ENCODE peak calls at places on chromosomes 1 and 21, in ten cellular contexts. I is transverse colon; T is heart right ventricle; C is Peyer's patch; J is heart left ventricle; M is caudate nucleus; B is CD4-positive, CD25-positive, alpha-beta regulatory T cell; N is lung; W is fibroblast of lung; A is testis. K is an unnamed sample.

GRCh38 chr1:173038875-173039554 is 11.7 kb downstream of the TNFSF18 start:
- DNase-seq in I (no peak), T (no peak), C (no peak), J (no peak), M (no peak), B (no peak), N (no peak), W (no peak), A (no peak), K (no peak)

GRCh38 chr21:21179619-21180336 is 181.6 kb downstream of the NCAM2 start:
- DNase-seq in I (no peak), T (peak), C (no peak), J (no peak), M (no peak), B (no peak), N (no peak), W (no peak), A (no peak), K (no peak)

GRCh38 chr1:228215663-228216116 is 7.8 kb downstream of the OBSCN start:
- DNase-seq in I (no peak), T (no peak), C (no peak), J (no peak), M (no peak), B (no peak), N (no peak), W (no peak), A (no peak), K (no peak)

GRCh38 chr1:116340506-116341240 is 32.4 kb upstream of the ATP1A1 start:
- DNase-seq in I (no peak), T (no peak), C (no peak), J (no peak), M (no peak), B (no peak), N (no peak), W (no peak), A (no peak), K (peak)

GRCh38 chr1:220976390-220976789 is 97.1 kb downstream of the HLX start:
- DNase-seq in I (no peak), T (no peak), C (no peak), J (no peak), M (no peak), B (no peak), N (no peak), W (no peak), A (no peak), K (no peak)

GRCh38 chr21:15766952-15767603 is 37.3 kb downstream of the USP25 start:
- DNase-seq in I (no peak), T (no peak), C (no peak), J (no peak), M (no peak), B (no peak), N (no peak), W (no peak), A (no peak), K (no peak)

GRCh38 chr1:203128691-203129500 is 1.4 kb downstream of the ADORA1 start:
- DNase-seq in I (peak), T (no peak), C (peak), J (peak), M (no peak), B (no peak), N (no peak), W (no peak), A (peak), K (no peak)

GRCh38 chr1:32060914-32061313 is 11.8 kb upstream of the TMEM39B start:
- DNase-seq in I (no peak), T (no peak), C (no peak), J (no peak), M (no peak), B (no peak), N (no peak), W (no peak), A (no peak), K (no peak)

GRCh38 chr1:19640363-19641316 is 3.5 kb upstream of the NBL1 start:
- DNase-seq in I (peak), T (no peak), C (peak), J (no peak), M (no peak), B (no peak), N (no peak), W (no peak), A (no peak), K (peak)

GRCh38 chr1:94792876-94793605 is 27.1 kb upstream of the SLC44A3 start:
- DNase-seq in I (no peak), T (no peak), C (no peak), J (no peak), M (no peak), B (no peak), N (no peak), W (peak), A (no peak), K (no peak)

GRCh38 chr1:9482403-9482802 is 56.9 kb upstream of the SLC25A33 start:
- DNase-seq in I (no peak), T (no peak), C (no peak), J (no peak), M (no peak), B (no peak), N (no peak), W (no peak), A (no peak), K (no peak)

GRCh38 chr1:203177471-203178039 is 1.9 kb upstream of the MYBPH start:
- DNase-seq in I (no peak), T (no peak), C (no peak), J (no peak), M (no peak), B (no peak), N (no peak), W (no peak), A (no peak), K (no peak)

GRCh38 chr21:38965910-38966504 is 160.3 kb downstream of the ETS2 start:
- DNase-seq in I (peak), T (no peak), C (peak), J (no peak), M (no peak), B (no peak), N (peak), W (peak), A (peak), K (no peak)

GRCh38 chr1:50368179-50369007 is 54.9 kb downstream of the DMRTA2 start:
- DNase-seq in I (peak), T (peak), C (peak), J (no peak), M (no peak), B (no peak), N (peak), W (peak), A (peak), K (no peak)

GRCh38 chr1:24749257-24749656 is 4.0 kb downstream of the CLIC4 start:
- DNase-seq in I (no peak), T (no peak), C (no peak), J (no peak), M (no peak), B (no peak), N (no peak), W (no peak), A (no peak), K (no peak)

GRCh38 chr1:154006136-154006535 is 15.6 kb downstream of the RPS27 start:
- DNase-seq in I (no peak), T (no peak), C (no peak), J (no peak), M (no peak), B (no peak), N (no peak), W (peak), A (no peak), K (no peak)

GRCh38 chr1:3926956-3927355 is 26.9 kb upstream of the C1orf174 start:
- DNase-seq in I (no peak), T (no peak), C (no peak), J (no peak), M (no peak), B (no peak), N (no peak), W (no peak), A (no peak), K (no peak)

GRCh38 chr21:29669416-29669815 is 270.4 kb downstream of the GRIK1 start:
- DNase-seq in I (no peak), T (no peak), C (no peak), J (no peak), M (no peak), B (no peak), N (no peak), W (no peak), A (no peak), K (no peak)

GRCh38 chr1:230186003-230186863 is 119.2 kb downstream of the GALNT2 start:
- DNase-seq in I (peak), T (no peak), C (peak), J (no peak), M (no peak), B (no peak), N (peak), W (peak), A (peak), K (peak)

GRCh38 chr1:77704736-77705135 is 22.3 kb upstream of the ZZZ3 start:
- DNase-seq in I (no peak), T (no peak), C (no peak), J (no peak), M (no peak), B (no peak), N (no peak), W (no peak), A (no peak), K (no peak)

GRCh38 chr1:159646687-159647086 is 59.1 kb downstream of the APCS start:
- DNase-seq in I (no peak), T (no peak), C (no peak), J (no peak), M (no peak), B (no peak), N (no peak), W (no peak), A (no peak), K (no peak)

GRCh38 chr1:247857069-247857985 is at the start of gene TRIM58:
- DNase-seq in I (peak), T (no peak), C (peak), J (no peak), M (no peak), B (no peak), N (no peak), W (no peak), A (peak), K (no peak)

GRCh38 chr1:25053576-25054075 is 123.5 kb upstream of the RUNX3 start:
- DNase-seq in I (no peak), T (no peak), C (no peak), J (no peak), M (no peak), B (no peak), N (no peak), W (no peak), A (no peak), K (no peak)

GRCh38 chr21:41926807-41927171 is 27.0 kb downstream of the C2CD2 start:
- DNase-seq in I (no peak), T (no peak), C (no peak), J (no peak), M (no peak), B (no peak), N (no peak), W (no peak), A (no peak), K (no peak)
- H3K27ac ChIP-seq in I (peak), T (peak), C (peak), J (peak), M (peak), B (peak), N (no peak), W (peak), A (peak), K (peak)

GRCh38 chr21:44401386-44402160 is 48.2 kb downstream of the TRPM2 start:
- DNase-seq in I (no peak), T (no peak), C (no peak), J (no peak), M (no peak), B (no peak), N (no peak), W (no peak), A (no peak), K (no peak)

GRCh38 chr21:44400791-44401385 is 47.5 kb downstream of the TRPM2 start:
- DNase-seq in I (no peak), T (no peak), C (no peak), J (no peak), M (no peak), B (no peak), N (no peak), W (no peak), A (peak), K (no peak)

GRCh38 chr21:44399955-44400790 is 46.8 kb downstream of the TRPM2 start:
- DNase-seq in I (no peak), T (no peak), C (no peak), J (no peak), M (no peak), B (no peak), N (no peak), W (no peak), A (no peak), K (no peak)

GRCh38 chr21:44403106-44404020 is 49.9 kb downstream of the TRPM2 start:
- DNase-seq in I (no peak), T (no peak), C (no peak), J (no peak), M (no peak), B (no peak), N (no peak), W (no peak), A (no peak), K (no peak)

GRCh38 chr21:44402323-44403105 is 49.1 kb downstream of the TRPM2 start:
- DNase-seq in I (no peak), T (no peak), C (no peak), J (no peak), M (no peak), B (no peak), N (no peak), W (no peak), A (peak), K (no peak)
- H3K27ac ChIP-seq in I (no peak), T (no peak), C (no peak), J (no peak), M (no peak), B (no peak), N (no peak), W (no peak), A (no peak), K (no peak)

DNA sequence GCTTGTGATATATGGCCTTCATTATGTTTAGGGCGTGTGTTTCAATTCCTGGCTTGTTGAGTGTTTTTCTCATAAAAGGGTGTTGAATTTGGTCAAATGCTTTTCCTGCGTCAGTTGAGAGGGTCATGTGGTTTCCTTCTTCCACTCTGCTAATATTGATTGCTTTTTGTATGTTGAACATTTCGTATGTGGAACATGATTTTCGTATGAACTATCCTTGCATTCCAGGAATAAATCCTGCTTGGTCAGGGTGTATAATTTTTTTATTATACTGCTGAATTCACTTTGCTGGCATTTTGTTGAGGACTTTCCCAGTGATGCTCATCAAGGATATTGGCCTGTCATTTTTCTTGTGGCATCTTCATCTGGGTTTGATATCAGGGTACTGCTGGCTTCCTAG is 4.7 kb upstream of the ATAD3A start:
- DNase-seq in I (no peak), T (no peak), C (no peak), J (no peak), M (no peak), B (no peak), N (no peak), W (no peak), A (no peak), K (no peak)
- H3K27ac ChIP-seq in I (no peak), T (no peak), C (no peak), J (no peak), M (no peak), B (no peak), N (no peak), W (no peak), A (no peak), K (no peak)

DNA sequence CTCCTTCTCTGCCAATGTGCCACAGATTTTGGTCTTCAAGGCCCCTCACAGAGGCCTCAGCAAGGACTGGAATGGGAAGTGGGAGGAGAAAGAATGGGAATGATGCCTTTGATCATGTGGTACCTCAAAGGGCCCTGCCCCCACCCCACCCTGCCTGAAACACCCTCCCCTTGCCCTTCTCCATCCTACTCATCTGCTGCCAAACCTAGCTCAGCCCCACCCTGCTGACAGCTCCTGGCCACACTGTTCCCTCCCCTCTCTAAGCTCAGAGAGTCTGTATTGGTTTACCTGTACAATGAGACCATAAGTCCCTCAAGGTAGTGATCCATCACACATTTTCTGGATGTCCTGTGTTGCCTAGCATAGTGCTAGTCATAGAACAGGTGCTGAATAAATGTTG is 6.7 kb upstream of the ARHGAP30 start:
- DNase-seq in I (no peak), T (no peak), C (no peak), J (no peak), M (no peak), B (no peak), N (no peak), W (no peak), A (no peak), K (no peak)
- H3K27ac ChIP-seq in I (no peak), T (no peak), C (no peak), J (no peak), M (no peak), B (no peak), N (no peak), W (no peak), A (no peak), K (peak)

DNA sequence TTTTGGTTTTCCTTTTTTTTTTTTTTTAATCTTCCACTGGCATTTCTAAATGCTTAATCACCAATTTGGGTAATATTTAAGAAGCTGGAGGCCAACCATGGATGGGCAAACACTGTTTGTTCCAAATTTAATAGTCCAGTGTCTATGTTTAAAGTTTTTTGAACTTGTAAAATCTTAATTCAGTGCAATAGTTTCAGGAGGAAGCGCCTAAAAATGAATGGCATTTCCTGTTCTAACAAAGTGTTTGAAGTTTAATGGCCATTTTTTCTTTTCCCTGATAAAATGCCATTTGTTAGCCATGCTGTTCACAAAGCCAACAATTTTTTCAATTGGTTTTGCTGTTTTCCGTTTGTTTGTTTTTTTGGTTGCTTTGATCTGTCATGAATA is 552.1 kb downstream of the LMO4 start:
- DNase-seq in I (no peak), T (no peak), C (no peak), J (no peak), M (no peak), B (no peak), N (no peak), W (no peak), A (no peak), K (no peak)
- H3K27ac ChIP-seq in I (no peak), T (no peak), C (no peak), J (no peak), M (no peak), B (no peak), N (no peak), W (no peak), A (no peak), K (no peak)

GRCh38 chr1:40049745-40050144 is 9.2 kb downstream of the CAP1 start:
- DNase-seq in I (no peak), T (no peak), C (no peak), J (no peak), M (no peak), B (no peak), N (no peak), W (no peak), A (no peak), K (no peak)
- H3K27ac ChIP-seq in I (peak), T (peak), C (no peak), J (no peak), M (peak), B (peak), N (no peak), W (no peak), A (peak), K (no peak)

GRCh38 chr1:17207966-17208418 is 3.1 kb downstream of the PADI1 start:
- DNase-seq in I (no peak), T (no peak), C (peak), J (no peak), M (no peak), B (no peak), N (no peak), W (peak), A (no peak), K (peak)
- H3K27ac ChIP-seq in I (no peak), T (no peak), C (no peak), J (no peak), M (peak), B (no peak), N (no peak), W (no peak), A (no peak), K (peak)

DNA sequence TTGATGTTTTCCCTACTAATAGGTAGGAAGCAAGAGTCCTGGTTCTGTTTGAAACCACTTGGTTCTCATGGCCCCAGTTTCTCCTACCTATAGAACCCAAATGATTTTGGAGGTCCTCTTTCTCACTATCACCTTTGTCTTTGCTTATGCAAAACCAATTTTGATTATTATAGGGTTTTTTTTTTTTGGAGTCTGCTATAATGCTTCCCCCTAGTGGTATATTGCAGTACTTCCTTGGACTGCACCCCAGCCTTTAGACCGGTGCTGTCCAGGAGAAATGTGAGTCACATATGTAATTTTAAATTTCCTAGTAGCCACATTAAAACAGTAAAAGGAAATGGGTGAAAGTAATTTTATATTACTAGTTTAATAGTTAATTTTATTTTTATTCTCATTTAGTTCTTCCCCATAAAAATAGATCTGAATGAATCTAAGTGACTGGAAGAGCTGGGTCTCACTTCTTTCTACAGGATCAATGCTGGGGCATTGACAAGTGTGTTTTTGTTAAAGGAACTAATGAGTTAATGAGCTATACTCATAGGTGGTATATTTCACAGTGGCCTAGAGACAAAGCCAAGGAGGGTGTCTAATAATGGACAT is 10.6 kb downstream of the FCMR start:
- DNase-seq in I (no peak), T (no peak), C (no peak), J (no peak), M (no peak), B (no peak), N (no peak), W (peak), A (peak), K (no peak)
- H3K27ac ChIP-seq in I (no peak), T (no peak), C (no peak), J (no peak), M (no peak), B (peak), N (no peak), W (no peak), A (no peak), K (peak)

DNA sequence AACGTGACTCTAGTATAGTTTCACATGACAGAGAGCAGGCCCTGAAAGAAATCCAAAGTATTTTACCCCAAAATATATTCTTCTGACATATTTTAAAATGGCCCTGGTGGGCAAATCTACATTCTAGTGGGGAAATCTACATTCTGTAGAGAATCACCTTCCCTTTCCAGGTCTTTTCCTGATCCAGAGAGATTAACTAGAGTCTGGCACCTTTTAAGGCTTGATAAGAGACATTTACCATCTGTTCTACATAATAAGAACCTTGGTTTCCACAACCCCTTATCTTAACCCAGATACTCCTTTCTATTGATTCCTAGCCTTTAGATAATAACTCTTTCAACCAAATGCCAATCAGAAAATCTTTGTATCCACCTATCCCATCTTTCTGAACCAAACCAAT is 17.0 kb upstream of the L1TD1 start:
- DNase-seq in I (no peak), T (no peak), C (no peak), J (no peak), M (no peak), B (no peak), N (no peak), W (no peak), A (no peak), K (no peak)
- H3K27ac ChIP-seq in I (no peak), T (no peak), C (no peak), J (no peak), M (no peak), B (no peak), N (no peak), W (no peak), A (no peak), K (no peak)

DNA sequence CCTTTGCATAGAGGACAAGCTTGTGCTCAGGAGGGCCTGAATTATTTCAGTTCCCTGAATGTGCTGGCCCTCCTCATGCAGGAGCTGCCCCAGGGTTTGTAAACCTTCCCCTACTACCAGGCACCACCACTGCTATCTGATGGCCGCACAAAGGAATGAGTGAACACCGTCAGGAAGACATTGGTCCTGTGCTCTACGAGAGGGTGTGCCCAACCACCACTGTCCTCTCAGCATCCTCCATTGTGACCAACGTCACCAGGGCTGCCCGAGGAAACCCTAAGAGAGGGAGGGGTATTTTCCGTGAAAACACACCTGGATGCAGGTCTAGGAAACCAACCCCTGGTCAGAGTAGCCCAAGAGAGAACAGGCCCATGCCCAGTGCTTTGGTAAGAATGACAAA is 657.5 kb downstream of the KIF26B start:
- DNase-seq in I (no peak), T (no peak), C (no peak), J (no peak), M (no peak), B (no peak), N (peak), W (no peak), A (no peak), K (no peak)
- H3K27ac ChIP-seq in I (no peak), T (no peak), C (no peak), J (no peak), M (no peak), B (no peak), N (no peak), W (no peak), A (no peak), K (no peak)

K was measured in foreskin keratinocyte.